ENCODE peak calls at places on chromosomes 13 and 19, in nine cellular contexts. One of them, this sample, is unnamed.
A peak's percentile ranks its signal among the peaks of the same experiment; 100 is the strongest.

GRCh38 chr13:114070098-114070799 is 62.2 kb downstream of the RASA3 start:
- DNase-seq in ovary: no peak
- DNase-seq in stomach: no peak
- DNase-seq in H1: no peak
- DNase-seq in A549: no peak
- DNase-seq in suprapubic skin: no peak
- DNase-seq in upper lobe of left lung: no peak
- DNase-seq in transverse colon: peak; percentile 6
- DNase-seq in tibial nerve: peak; percentile 11
- DNase-seq in this sample: peak; percentile 60

GRCh38 chr13:71866173-71867091 is 572 bp downstream of the DACH1 start:
- DNase-seq in ovary: no peak
- DNase-seq in stomach: peak; percentile 31
- DNase-seq in H1: no peak
- DNase-seq in A549: no peak
- DNase-seq in suprapubic skin: no peak
- DNase-seq in upper lobe of left lung: peak; percentile 92
- DNase-seq in transverse colon: peak; percentile 24
- DNase-seq in tibial nerve: no peak
- DNase-seq in this sample: no peak

GRCh38 chr13:99275093-99275469 is 16.9 kb upstream of the GPR18 start:
- DNase-seq in ovary: no peak
- DNase-seq in stomach: no peak
- DNase-seq in H1: no peak
- DNase-seq in A549: no peak
- DNase-seq in suprapubic skin: no peak
- DNase-seq in upper lobe of left lung: no peak
- DNase-seq in transverse colon: no peak
- DNase-seq in tibial nerve: no peak
- DNase-seq in this sample: no peak

GRCh38 chr13:80083516-80084085 is 257.3 kb downstream of the SPRY2 start:
- DNase-seq in ovary: no peak
- DNase-seq in stomach: no peak
- DNase-seq in H1: no peak
- DNase-seq in A549: no peak
- DNase-seq in suprapubic skin: no peak
- DNase-seq in upper lobe of left lung: no peak
- DNase-seq in transverse colon: no peak
- DNase-seq in tibial nerve: no peak
- DNase-seq in this sample: no peak

GRCh38 chr19:17468302-17469091 is 1.8 kb upstream of the SLC27A1 start:
- DNase-seq in ovary: peak; percentile 77
- DNase-seq in stomach: peak; percentile 85
- DNase-seq in H1: no peak
- DNase-seq in A549: no peak
- DNase-seq in suprapubic skin: no peak
- DNase-seq in upper lobe of left lung: peak; percentile 76
- DNase-seq in transverse colon: peak; percentile 38
- DNase-seq in tibial nerve: peak; percentile 53
- DNase-seq in this sample: peak; percentile 91

GRCh38 chr13:97434417-97435296 is 688 bp downstream of the RAP2A start:
- DNase-seq in ovary: peak; percentile 23
- DNase-seq in stomach: peak; percentile 37
- DNase-seq in H1: no peak
- DNase-seq in A549: no peak
- DNase-seq in suprapubic skin: peak; percentile 82
- DNase-seq in upper lobe of left lung: peak; percentile 87
- DNase-seq in transverse colon: peak; percentile 43
- DNase-seq in tibial nerve: peak; percentile 17
- DNase-seq in this sample: peak; percentile 78

GRCh38 chr13:99922631-99923404 is 48.7 kb downstream of the ZIC5 start:
- DNase-seq in ovary: no peak
- DNase-seq in stomach: peak; percentile 78
- DNase-seq in H1: no peak
- DNase-seq in A549: no peak
- DNase-seq in suprapubic skin: no peak
- DNase-seq in upper lobe of left lung: no peak
- DNase-seq in transverse colon: peak; percentile 83
- DNase-seq in tibial nerve: no peak
- DNase-seq in this sample: no peak

GRCh38 chr19:3961007-3961406 is 9.9 kb downstream of the DAPK3 start:
- DNase-seq in ovary: no peak
- DNase-seq in stomach: no peak
- DNase-seq in H1: no peak
- DNase-seq in A549: no peak
- DNase-seq in suprapubic skin: no peak
- DNase-seq in upper lobe of left lung: peak; percentile 71
- DNase-seq in transverse colon: no peak
- DNase-seq in tibial nerve: no peak
- DNase-seq in this sample: no peak

GRCh38 chr13:28657784-28658538 is 969 bp upstream of the POMP start:
- DNase-seq in ovary: no peak
- DNase-seq in stomach: no peak
- DNase-seq in H1: no peak
- DNase-seq in A549: no peak
- DNase-seq in suprapubic skin: no peak
- DNase-seq in upper lobe of left lung: no peak
- DNase-seq in transverse colon: no peak
- DNase-seq in tibial nerve: no peak
- DNase-seq in this sample: no peak

GRCh38 chr19:22422220-22422619 is at the start of gene ZNF98:
- DNase-seq in ovary: no peak
- DNase-seq in stomach: no peak
- DNase-seq in H1: no peak
- DNase-seq in A549: no peak
- DNase-seq in suprapubic skin: no peak
- DNase-seq in upper lobe of left lung: no peak
- DNase-seq in transverse colon: peak; percentile 7
- DNase-seq in tibial nerve: no peak
- DNase-seq in this sample: peak; percentile 78

GRCh38 chr19:41969772-41970458 is 10.8 kb upstream of the RABAC1 start:
- DNase-seq in ovary: no peak
- DNase-seq in stomach: no peak
- DNase-seq in H1: no peak
- DNase-seq in A549: no peak
- DNase-seq in suprapubic skin: no peak
- DNase-seq in upper lobe of left lung: no peak
- DNase-seq in transverse colon: no peak
- DNase-seq in tibial nerve: no peak
- DNase-seq in this sample: no peak

GRCh38 chr13:75223981-75224742 is 257.8 kb downstream of the TBC1D4 start:
- DNase-seq in ovary: no peak
- DNase-seq in stomach: no peak
- DNase-seq in H1: no peak
- DNase-seq in A549: no peak
- DNase-seq in suprapubic skin: no peak
- DNase-seq in upper lobe of left lung: no peak
- DNase-seq in transverse colon: no peak
- DNase-seq in tibial nerve: no peak
- DNase-seq in this sample: no peak

GRCh38 chr13:38386421-38386820 is 36.8 kb downstream of the UFM1 start:
- DNase-seq in ovary: no peak
- DNase-seq in stomach: no peak
- DNase-seq in H1: no peak
- DNase-seq in A549: no peak
- DNase-seq in suprapubic skin: no peak
- DNase-seq in upper lobe of left lung: no peak
- DNase-seq in transverse colon: no peak
- DNase-seq in tibial nerve: no peak
- DNase-seq in this sample: no peak

GRCh38 chr13:61187471-61187870 is 228.2 kb downstream of the PCDH20 start:
- DNase-seq in ovary: no peak
- DNase-seq in stomach: no peak
- DNase-seq in H1: no peak
- DNase-seq in A549: no peak
- DNase-seq in suprapubic skin: no peak
- DNase-seq in upper lobe of left lung: no peak
- DNase-seq in transverse colon: no peak
- DNase-seq in tibial nerve: no peak
- DNase-seq in this sample: no peak

GRCh38 chr19:34508540-34508939 is 27.0 kb downstream of the WTIP start:
- DNase-seq in ovary: no peak
- DNase-seq in stomach: no peak
- DNase-seq in H1: no peak
- DNase-seq in A549: no peak
- DNase-seq in suprapubic skin: no peak
- DNase-seq in upper lobe of left lung: no peak
- DNase-seq in transverse colon: no peak
- DNase-seq in tibial nerve: no peak
- DNase-seq in this sample: no peak

GRCh38 chr19:40598918-40599307 is 2.3 kb upstream of the LTBP4 start:
- DNase-seq in ovary: no peak
- DNase-seq in stomach: no peak
- DNase-seq in H1: no peak
- DNase-seq in A549: no peak
- DNase-seq in suprapubic skin: no peak
- DNase-seq in upper lobe of left lung: no peak
- DNase-seq in transverse colon: no peak
- DNase-seq in tibial nerve: no peak
- DNase-seq in this sample: no peak

GRCh38 chr13:60080871-60081270 is 82.9 kb downstream of the DIAPH3 start:
- DNase-seq in ovary: no peak
- DNase-seq in stomach: no peak
- DNase-seq in H1: no peak
- DNase-seq in A549: no peak
- DNase-seq in suprapubic skin: no peak
- DNase-seq in upper lobe of left lung: no peak
- DNase-seq in transverse colon: no peak
- DNase-seq in tibial nerve: no peak
- DNase-seq in this sample: no peak

GRCh38 chr13:51221674-51222509 is at the start of gene FAM124A:
- DNase-seq in ovary: peak; percentile 30
- DNase-seq in stomach: peak; percentile 57
- DNase-seq in H1: no peak
- DNase-seq in A549: peak; percentile 11
- DNase-seq in suprapubic skin: no peak
- DNase-seq in upper lobe of left lung: peak; percentile 94
- DNase-seq in transverse colon: peak; percentile 53
- DNase-seq in tibial nerve: no peak
- DNase-seq in this sample: peak; percentile 75

GRCh38 chr19:677201-677600 is 1.0 kb downstream of the FSTL3 start:
- DNase-seq in ovary: peak; percentile 84
- DNase-seq in stomach: peak; percentile 43
- DNase-seq in H1: no peak
- DNase-seq in A549: peak; percentile 61
- DNase-seq in suprapubic skin: peak; percentile 89
- DNase-seq in upper lobe of left lung: peak; percentile 92
- DNase-seq in transverse colon: peak; percentile 63
- DNase-seq in tibial nerve: peak; percentile 73
- DNase-seq in this sample: peak; percentile 94
- TF ChIP-seq EP300 in ovary: peak; percentile 29
- TF ChIP-seq EP300 in stomach: no peak
- TF ChIP-seq EP300 in H1: no peak
- TF ChIP-seq EP300 in A549: no peak
- TF ChIP-seq EP300 in suprapubic skin: no peak
- TF ChIP-seq EP300 in upper lobe of left lung: no peak
- TF ChIP-seq EP300 in transverse colon: no peak
- TF ChIP-seq EP300 in tibial nerve: peak; percentile 38
- TF ChIP-seq EP300 in this sample: peak; percentile 89

GRCh38 chr19:33220115-33220514 is 5.5 kb downstream of the SLC7A10 start:
- DNase-seq in ovary: no peak
- DNase-seq in stomach: no peak
- DNase-seq in H1: no peak
- DNase-seq in A549: no peak
- DNase-seq in suprapubic skin: no peak
- DNase-seq in upper lobe of left lung: no peak
- DNase-seq in transverse colon: no peak
- DNase-seq in tibial nerve: no peak
- DNase-seq in this sample: no peak

GRCh38 chr19:33221641-33222040 is 4.0 kb downstream of the SLC7A10 start:
- DNase-seq in ovary: no peak
- DNase-seq in stomach: no peak
- DNase-seq in H1: no peak
- DNase-seq in A549: no peak
- DNase-seq in suprapubic skin: no peak
- DNase-seq in upper lobe of left lung: no peak
- DNase-seq in transverse colon: no peak
- DNase-seq in tibial nerve: no peak
- DNase-seq in this sample: no peak

GRCh38 chr19:33220735-33221134 is 4.9 kb downstream of the SLC7A10 start:
- DNase-seq in ovary: no peak
- DNase-seq in stomach: no peak
- DNase-seq in H1: no peak
- DNase-seq in A549: no peak
- DNase-seq in suprapubic skin: no peak
- DNase-seq in upper lobe of left lung: no peak
- DNase-seq in transverse colon: no peak
- DNase-seq in tibial nerve: no peak
- DNase-seq in this sample: no peak

GRCh38 chr19:33217881-33218280 is 7.8 kb downstream of the SLC7A10 start:
- DNase-seq in ovary: no peak
- DNase-seq in stomach: no peak
- DNase-seq in H1: no peak
- DNase-seq in A549: no peak
- DNase-seq in suprapubic skin: no peak
- DNase-seq in upper lobe of left lung: no peak
- DNase-seq in transverse colon: no peak
- DNase-seq in tibial nerve: no peak
- DNase-seq in this sample: no peak

GRCh38 chr19:33219261-33219812 is 6.3 kb downstream of the SLC7A10 start:
- DNase-seq in ovary: no peak
- DNase-seq in stomach: no peak
- DNase-seq in H1: no peak
- DNase-seq in A549: no peak
- DNase-seq in suprapubic skin: no peak
- DNase-seq in upper lobe of left lung: no peak
- DNase-seq in transverse colon: no peak
- DNase-seq in tibial nerve: no peak
- DNase-seq in this sample: no peak
- TF ChIP-seq EP300 in ovary: no peak
- TF ChIP-seq EP300 in stomach: no peak
- TF ChIP-seq EP300 in H1: no peak
- TF ChIP-seq EP300 in A549: no peak
- TF ChIP-seq EP300 in suprapubic skin: no peak
- TF ChIP-seq EP300 in upper lobe of left lung: no peak
- TF ChIP-seq EP300 in transverse colon: no peak
- TF ChIP-seq EP300 in tibial nerve: no peak
- TF ChIP-seq EP300 in this sample: no peak

GRCh38 chr13:23510979-23511735 is 59.1 kb upstream of the TNFRSF19 start:
- DNase-seq in ovary: no peak
- DNase-seq in stomach: no peak
- DNase-seq in H1: no peak
- DNase-seq in A549: no peak
- DNase-seq in suprapubic skin: no peak
- DNase-seq in upper lobe of left lung: no peak
- DNase-seq in transverse colon: no peak
- DNase-seq in tibial nerve: no peak
- DNase-seq in this sample: no peak
- TF ChIP-seq EP300 in ovary: no peak
- TF ChIP-seq EP300 in stomach: no peak
- TF ChIP-seq EP300 in H1: no peak
- TF ChIP-seq EP300 in A549: no peak
- TF ChIP-seq EP300 in suprapubic skin: no peak
- TF ChIP-seq EP300 in upper lobe of left lung: no peak
- TF ChIP-seq EP300 in transverse colon: no peak
- TF ChIP-seq EP300 in tibial nerve: no peak
- TF ChIP-seq EP300 in this sample: no peak

DNA sequence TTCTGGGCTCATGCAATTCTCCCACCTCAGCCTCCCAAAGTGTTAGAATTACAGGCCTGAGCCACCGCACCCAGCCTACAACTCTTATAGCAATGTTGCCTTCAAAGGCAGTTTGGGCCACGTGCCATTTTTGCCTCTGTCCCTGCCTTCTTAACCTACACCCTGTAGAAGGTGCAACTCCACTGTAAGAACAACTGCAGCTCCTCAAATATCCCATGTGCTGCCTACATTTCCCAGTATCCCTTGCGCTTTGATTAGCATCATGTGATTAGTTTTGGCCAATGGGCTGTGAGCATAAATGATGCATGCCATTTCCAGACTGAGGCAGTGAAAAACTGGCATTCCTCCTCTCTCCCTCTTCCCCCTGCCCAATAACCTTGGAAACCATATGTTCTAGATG is 75.3 kb upstream of the MRI1 start:
- DNase-seq in ovary: no peak
- DNase-seq in stomach: no peak
- DNase-seq in H1: no peak
- DNase-seq in A549: no peak
- DNase-seq in suprapubic skin: no peak
- DNase-seq in upper lobe of left lung: no peak
- DNase-seq in transverse colon: no peak
- DNase-seq in tibial nerve: no peak
- DNase-seq in this sample: no peak
- TF ChIP-seq EP300 in ovary: no peak
- TF ChIP-seq EP300 in stomach: no peak
- TF ChIP-seq EP300 in H1: no peak
- TF ChIP-seq EP300 in A549: no peak
- TF ChIP-seq EP300 in suprapubic skin: no peak
- TF ChIP-seq EP300 in upper lobe of left lung: no peak
- TF ChIP-seq EP300 in transverse colon: no peak
- TF ChIP-seq EP300 in tibial nerve: no peak
- TF ChIP-seq EP300 in this sample: no peak

This sample was measured in sigmoid colon.